ENCODE peak calls at places on chromosomes 6 and 20, in nine cellular contexts. One of them, this sample, is unnamed.

GRCh38 chr6:17656644-17657043 is 50.1 kb downstream of the NUP153 start:
- DNase-seq in caudate nucleus: no peak
- DNase-seq in GM10248: no peak
- DNase-seq in T-helper 17 cell: no peak
- DNase-seq in bronchial epithelial cell: no peak
- DNase-seq in HT1080: no peak
- DNase-seq in cardiac muscle cell: no peak
- DNase-seq in left lobe of liver: no peak
- DNase-seq in NCI-H460: no peak
- DNase-seq in this sample: no peak

GRCh38 chr6:34195726-34196115 is 41.0 kb upstream of the HMGA1 start:
- DNase-seq in cardiac muscle cell: no peak
- DNase-seq in NCI-H460: no peak
- DNase-seq in HT1080: no peak
- DNase-seq in left lobe of liver: peak
- DNase-seq in GM10248: no peak
- DNase-seq in caudate nucleus: no peak
- DNase-seq in T-helper 17 cell: no peak
- DNase-seq in bronchial epithelial cell: no peak
- DNase-seq in this sample: no peak

GRCh38 chr6:7129360-7129759 is 21.6 kb downstream of the RREB1 start:
- DNase-seq in caudate nucleus: no peak
- DNase-seq in NCI-H460: no peak
- DNase-seq in HT1080: no peak
- DNase-seq in GM10248: no peak
- DNase-seq in cardiac muscle cell: no peak
- DNase-seq in left lobe of liver: no peak
- DNase-seq in T-helper 17 cell: no peak
- DNase-seq in bronchial epithelial cell: peak
- DNase-seq in this sample: no peak

GRCh38 chr20:33030076-33030475 is 1.4 kb upstream of the BPIFB6 start:
- DNase-seq in cardiac muscle cell: no peak
- DNase-seq in HT1080: no peak
- DNase-seq in T-helper 17 cell: no peak
- DNase-seq in caudate nucleus: no peak
- DNase-seq in NCI-H460: no peak
- DNase-seq in bronchial epithelial cell: no peak
- DNase-seq in GM10248: no peak
- DNase-seq in left lobe of liver: no peak
- DNase-seq in this sample: no peak

GRCh38 chr6:90610291-90610670 is 23.4 kb upstream of the MAP3K7 start:
- DNase-seq in HT1080: no peak
- DNase-seq in cardiac muscle cell: peak
- DNase-seq in NCI-H460: no peak
- DNase-seq in T-helper 17 cell: no peak
- DNase-seq in GM10248: peak
- DNase-seq in bronchial epithelial cell: no peak
- DNase-seq in caudate nucleus: no peak
- DNase-seq in left lobe of liver: no peak
- DNase-seq in this sample: no peak

GRCh38 chr6:7919871-7920270 is 9.3 kb upstream of the TXNDC5 start:
- DNase-seq in caudate nucleus: peak
- DNase-seq in cardiac muscle cell: no peak
- DNase-seq in T-helper 17 cell: no peak
- DNase-seq in left lobe of liver: no peak
- DNase-seq in GM10248: no peak
- DNase-seq in HT1080: peak
- DNase-seq in NCI-H460: no peak
- DNase-seq in bronchial epithelial cell: peak
- DNase-seq in this sample: no peak

GRCh38 chr6:109300874-109301273 is 81.4 kb downstream of the CD164 start:
- DNase-seq in left lobe of liver: no peak
- DNase-seq in caudate nucleus: no peak
- DNase-seq in T-helper 17 cell: no peak
- DNase-seq in cardiac muscle cell: no peak
- DNase-seq in bronchial epithelial cell: no peak
- DNase-seq in NCI-H460: no peak
- DNase-seq in GM10248: no peak
- DNase-seq in HT1080: no peak
- DNase-seq in this sample: no peak

GRCh38 chr6:166957087-166957804 is 896 bp upstream of the RNASET2 start:
- DNase-seq in GM10248: peak
- DNase-seq in cardiac muscle cell: no peak
- DNase-seq in T-helper 17 cell: peak
- DNase-seq in HT1080: no peak
- DNase-seq in bronchial epithelial cell: no peak
- DNase-seq in NCI-H460: no peak
- DNase-seq in left lobe of liver: peak
- DNase-seq in caudate nucleus: no peak
- DNase-seq in this sample: no peak